ENCODE peak calls at places on chromosomes 3 and 15, in four cellular contexts. One of them, this sample, is unnamed.

GRCh38 chr3:194268659-194269487 is 82.3 kb downstream of the CPN2 start:
- DNase-seq in psoas muscle: no peak
- DNase-seq in progenitor cell of endocrine pancreas: no peak
- DNase-seq in cardiac fibroblast: peak
- DNase-seq in this sample: no peak

GRCh38 chr3:152302521-152303021 is 33.8 kb downstream of the MBNL1 start:
- DNase-seq in psoas muscle: peak
- DNase-seq in progenitor cell of endocrine pancreas: no peak
- DNase-seq in cardiac fibroblast: peak
- DNase-seq in this sample: peak

GRCh38 chr15:93488157-93488803 is 399.3 kb upstream of the RGMA start:
- DNase-seq in psoas muscle: no peak
- DNase-seq in progenitor cell of endocrine pancreas: no peak
- DNase-seq in cardiac fibroblast: no peak
- DNase-seq in this sample: no peak

GRCh38 chr3:58537412-58538301 is 667 bp upstream of the ACOX2 start:
- DNase-seq in psoas muscle: no peak
- DNase-seq in progenitor cell of endocrine pancreas: no peak
- DNase-seq in cardiac fibroblast: peak
- DNase-seq in this sample: peak

GRCh38 chr3:72738752-72739520 is 109.3 kb downstream of the SHQ1 start:
- DNase-seq in psoas muscle: peak
- DNase-seq in progenitor cell of endocrine pancreas: peak
- DNase-seq in cardiac fibroblast: peak
- DNase-seq in this sample: peak

GRCh38 chr3:50268703-50269451 is at the start of gene SEMA3B:
- DNase-seq in psoas muscle: peak
- DNase-seq in progenitor cell of endocrine pancreas: no peak
- DNase-seq in cardiac fibroblast: peak
- DNase-seq in this sample: peak

GRCh38 chr15:80561500-80561899 is 133.6 kb upstream of the ABHD17C start:
- DNase-seq in psoas muscle: no peak
- DNase-seq in progenitor cell of endocrine pancreas: no peak
- DNase-seq in cardiac fibroblast: peak
- DNase-seq in this sample: no peak

GRCh38 chr3:73805435-73805834 is 180.7 kb upstream of the PDZRN3 start:
- DNase-seq in psoas muscle: peak
- DNase-seq in progenitor cell of endocrine pancreas: no peak
- DNase-seq in cardiac fibroblast: peak
- DNase-seq in this sample: no peak

GRCh38 chr3:58173029-58173669 is 37.6 kb downstream of the DNASE1L3 start:
- DNase-seq in psoas muscle: no peak
- DNase-seq in progenitor cell of endocrine pancreas: no peak
- DNase-seq in cardiac fibroblast: no peak
- DNase-seq in this sample: no peak

GRCh38 chr15:53808058-53808703 is 48.7 kb upstream of the WDR72 start:
- DNase-seq in psoas muscle: no peak
- DNase-seq in progenitor cell of endocrine pancreas: no peak
- DNase-seq in cardiac fibroblast: peak
- DNase-seq in this sample: peak
- TF ChIP-seq CTCF in psoas muscle: peak
- TF ChIP-seq CTCF in progenitor cell of endocrine pancreas: peak
- TF ChIP-seq CTCF in cardiac fibroblast: peak
- TF ChIP-seq CTCF in this sample: peak

GRCh38 chr3:48561045-48561736 is 2.4 kb downstream of the UCN2 start:
- DNase-seq in psoas muscle: peak
- DNase-seq in progenitor cell of endocrine pancreas: peak
- DNase-seq in cardiac fibroblast: peak
- DNase-seq in this sample: peak
- TF ChIP-seq CTCF in psoas muscle: no peak
- TF ChIP-seq CTCF in progenitor cell of endocrine pancreas: peak
- TF ChIP-seq CTCF in cardiac fibroblast: peak
- TF ChIP-seq CTCF in this sample: no peak

GRCh38 chr3:158672293-158673176 is at the start of gene LXN:
- DNase-seq in psoas muscle: peak
- DNase-seq in progenitor cell of endocrine pancreas: peak
- DNase-seq in cardiac fibroblast: peak
- DNase-seq in this sample: peak
- TF ChIP-seq CTCF in psoas muscle: peak
- TF ChIP-seq CTCF in progenitor cell of endocrine pancreas: peak
- TF ChIP-seq CTCF in cardiac fibroblast: peak
- TF ChIP-seq CTCF in this sample: peak

DNA sequence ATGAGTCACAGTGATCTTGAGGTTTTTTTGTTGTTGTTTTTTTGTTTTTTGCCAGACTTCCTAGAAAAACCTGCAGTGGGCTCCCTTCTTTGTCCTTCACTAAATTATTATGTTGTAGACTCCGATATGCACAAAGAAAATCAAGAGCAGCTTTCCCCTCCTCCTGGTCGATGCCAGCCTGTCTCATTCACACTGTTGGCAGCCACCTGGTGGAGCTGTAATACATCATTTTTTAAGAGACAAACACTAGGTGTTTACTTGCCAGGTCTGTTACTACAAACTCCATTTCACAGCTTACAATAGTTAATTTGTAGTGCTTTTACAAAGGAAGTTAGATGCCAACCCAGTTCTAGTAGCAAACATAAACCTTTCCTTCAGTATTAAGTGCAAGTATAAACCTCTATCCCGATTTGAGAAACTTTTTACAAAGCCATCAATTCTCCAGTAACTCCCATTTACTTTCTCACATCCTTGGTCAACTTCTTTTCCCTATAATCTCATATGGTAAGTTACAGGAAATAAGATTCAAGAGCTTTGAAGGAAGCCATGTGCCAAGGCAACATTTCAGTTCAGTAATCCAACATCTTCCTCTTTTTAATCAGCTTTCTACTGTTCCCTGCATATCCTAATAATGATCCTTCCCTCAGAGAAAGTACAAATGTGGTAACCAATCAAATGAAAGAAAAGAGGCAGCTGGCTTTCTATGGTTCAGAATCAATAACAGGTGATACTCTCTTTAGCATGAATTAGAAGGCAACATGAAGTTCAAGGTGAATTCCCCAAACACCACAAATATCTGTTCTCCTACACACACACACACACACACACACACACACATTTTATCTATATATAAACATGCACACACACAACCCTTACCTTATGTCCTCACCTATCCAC is 14.0 kb downstream of the AAGAB start:
- DNase-seq in psoas muscle: no peak
- DNase-seq in progenitor cell of endocrine pancreas: no peak
- DNase-seq in cardiac fibroblast: peak
- DNase-seq in this sample: peak
- TF ChIP-seq CTCF in psoas muscle: peak
- TF ChIP-seq CTCF in progenitor cell of endocrine pancreas: peak
- TF ChIP-seq CTCF in cardiac fibroblast: peak
- TF ChIP-seq CTCF in this sample: peak

GRCh38 chr3:181899702-181900101 is 188.0 kb downstream of the SOX2 start:
- DNase-seq in psoas muscle: no peak
- DNase-seq in progenitor cell of endocrine pancreas: no peak
- DNase-seq in cardiac fibroblast: no peak
- DNase-seq in this sample: no peak
- TF ChIP-seq CTCF in psoas muscle: no peak
- TF ChIP-seq CTCF in progenitor cell of endocrine pancreas: no peak
- TF ChIP-seq CTCF in cardiac fibroblast: no peak
- TF ChIP-seq CTCF in this sample: no peak

DNA sequence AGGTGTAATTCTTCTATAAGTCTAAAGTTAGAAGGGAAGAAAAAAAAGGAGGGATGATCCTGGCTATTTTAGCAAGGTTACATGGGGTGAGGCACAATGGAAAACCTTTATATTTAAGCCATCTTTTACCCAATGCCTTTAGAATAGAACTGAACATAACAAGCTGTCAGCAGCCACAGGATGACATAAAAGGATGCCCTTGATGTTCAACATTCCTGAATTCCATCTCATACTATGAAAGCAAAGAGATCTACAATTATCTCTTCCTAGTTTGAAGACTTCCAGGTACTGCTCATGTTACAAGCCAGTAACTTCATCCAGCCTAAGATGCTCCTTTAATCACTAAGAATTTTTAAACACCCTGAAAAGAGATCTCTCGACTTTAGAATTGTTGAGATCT is 26.9 kb downstream of the NEK10 start:
- DNase-seq in psoas muscle: no peak
- DNase-seq in progenitor cell of endocrine pancreas: no peak
- DNase-seq in cardiac fibroblast: no peak
- DNase-seq in this sample: no peak
- TF ChIP-seq CTCF in psoas muscle: no peak
- TF ChIP-seq CTCF in progenitor cell of endocrine pancreas: no peak
- TF ChIP-seq CTCF in cardiac fibroblast: no peak
- TF ChIP-seq CTCF in this sample: no peak

This sample was measured in MCF 10A.